ENCODE peak calls at places on chromosomes 16 and 17, in seven cellular contexts. N is brain microvascular endothelial cell; G is HFF-Myc; W is DND-41; O is effector memory CD4-positive, alpha-beta T cell; V is dorsolateral prefrontal cortex; H is HCT116. M is an unnamed sample.

GRCh38 chr17:73093286-73093685 is 798 bp upstream of the SLC39A11 start:
- DNase-seq in H (no peak), W (no peak), N (no peak), G (no peak), O (no peak), V (no peak), M (no peak)

GRCh38 chr17:63760771-63761539 is 12.4 kb downstream of the CCDC47 start:
- DNase-seq in O (no peak), G (no peak), H (no peak), W (no peak), V (no peak), N (no peak), M (no peak)

GRCh38 chr16:56225013-56225742 is 33.9 kb downstream of the GNAO1 start:
- DNase-seq in V (no peak), W (peak), H (no peak), N (no peak), O (no peak), G (no peak), M (no peak)

GRCh38 chr17:10713336-10713735 is 15.9 kb downstream of the ADPRM start:
- DNase-seq in V (no peak), O (no peak), N (no peak), G (no peak), W (no peak), H (no peak), M (no peak)

GRCh38 chr16:53518550-53519416 is 15.8 kb upstream of the AKTIP start:
- DNase-seq in O (peak), H (no peak), G (peak), W (peak), N (peak), V (no peak), M (peak)

GRCh38 chr16:20911361-20911760 is 10.8 kb downstream of the LYRM1 start:
- DNase-seq in G (no peak), N (peak), W (no peak), V (no peak), O (no peak), H (no peak), M (no peak)

GRCh38 chr17:37399404-37399803 is 7.2 kb downstream of the ACACA start:
- DNase-seq in V (no peak), H (no peak), N (no peak), G (no peak), O (no peak), W (no peak), M (no peak)

GRCh38 chr17:1188812-1189211 is 9.0 kb upstream of the ABR start:
- DNase-seq in V (peak), W (no peak), O (no peak), H (no peak), N (no peak), G (no peak), M (no peak)

GRCh38 chr16:17939723-17940122 is 396.8 kb downstream of the NPIPA8 start:
- DNase-seq in W (no peak), O (no peak), H (no peak), G (no peak), V (no peak), N (no peak), M (no peak)

GRCh38 chr17:38750312-38751121 is 2.0 kb upstream of the PSMB3 start:
- DNase-seq in W (no peak), N (no peak), G (no peak), H (no peak), V (no peak), O (no peak), M (no peak)

GRCh38 chr17:59845595-59846390 is 47.0 kb downstream of the TUBD1 start:
- DNase-seq in N (peak), G (no peak), O (no peak), W (no peak), H (peak), V (no peak), M (peak)

GRCh38 chr17:28592260-28592659 is 6.6 kb downstream of the SPAG5 start:
- DNase-seq in H (no peak), W (no peak), N (no peak), V (no peak), G (no peak), O (no peak), M (no peak)

GRCh38 chr16:50251375-50252081 is 14.8 kb upstream of the ADCY7 start:
- DNase-seq in N (peak), W (no peak), V (no peak), O (no peak), H (no peak), G (no peak), M (peak)

GRCh38 chr16:12341423-12341822 is 364.9 kb downstream of the SNX29 start:
- DNase-seq in G (peak), W (no peak), V (no peak), O (no peak), H (peak), N (peak), M (no peak)

GRCh38 chr17:60325730-60326524 is 66.0 kb downstream of the USP32 start:
- DNase-seq in W (no peak), V (no peak), N (no peak), G (no peak), H (no peak), O (no peak), M (no peak)

GRCh38 chr16:20865420-20866126 is 34.6 kb downstream of the DCUN1D3 start:
- DNase-seq in W (no peak), G (peak), N (no peak), H (peak), O (no peak), V (no peak), M (no peak)

GRCh38 chr17:417691-418420 is 65.2 kb upstream of the RPH3AL start:
- DNase-seq in V (no peak), G (no peak), H (no peak), N (no peak), O (no peak), W (no peak), M (no peak)

GRCh38 chr17:17412331-17412730 is 64.5 kb upstream of the MED9 start:
- DNase-seq in G (no peak), N (peak), O (no peak), H (no peak), V (no peak), W (no peak), M (peak)

GRCh38 chr17:47882247-47882646 is 13.8 kb upstream of the SP2 start:
- DNase-seq in V (no peak), N (no peak), W (no peak), G (no peak), O (no peak), H (no peak), M (no peak)

GRCh38 chr17:2883544-2884203 is 87.4 kb downstream of the RAP1GAP2 start:
- DNase-seq in H (no peak), W (no peak), N (peak), V (no peak), O (no peak), G (no peak), M (no peak)

GRCh38 chr16:48125888-48126287 is 29.9 kb downstream of the ABCC12 start:
- DNase-seq in W (no peak), O (no peak), N (no peak), H (no peak), V (no peak), G (no peak), M (no peak)

GRCh38 chr17:1710807-1711553 is 803 bp upstream of the TLCD2 start:
- DNase-seq in N (no peak), W (no peak), O (no peak), V (no peak), H (no peak), G (no peak), M (no peak)

GRCh38 chr17:42830971-42831370 is 2.2 kb upstream of the PSME3 start:
- DNase-seq in V (no peak), G (no peak), W (no peak), O (no peak), N (no peak), H (no peak), M (no peak)

GRCh38 chr17:69050999-69051775 is 9.5 kb downstream of the ABCA9 start:
- DNase-seq in O (no peak), N (no peak), G (no peak), V (no peak), H (no peak), W (no peak), M (no peak)

GRCh38 chr16:28321700-28322411 is 29.5 kb downstream of the SBK1 start:
- DNase-seq in O (no peak), N (peak), H (peak), V (no peak), G (no peak), W (peak), M (no peak)

GRCh38 chr17:22512997-22513538 is 820.7 kb downstream of the KCNJ18 start:
- DNase-seq in G (no peak), V (no peak), H (no peak), O (no peak), N (no peak), W (no peak), M (no peak)

GRCh38 chr16:18055411-18055916 is 281.1 kb downstream of the NPIPA8 start:
- DNase-seq in O (no peak), G (no peak), W (no peak), H (no peak), N (no peak), V (no peak), M (no peak)

GRCh38 chr17:70048020-70048419 is 27.0 kb upstream of the KCNJ16 start:
- DNase-seq in N (no peak), G (no peak), W (no peak), H (no peak), V (no peak), O (no peak), M (no peak)

GRCh38 chr17:67615736-67616135 is 102.0 kb upstream of the NOL11 start:
- DNase-seq in V (no peak), O (no peak), G (no peak), W (no peak), H (no peak), N (no peak), M (no peak)

GRCh38 chr16:56332464-56333079 is 92.8 kb downstream of the AMFR start:
- DNase-seq in H (peak), O (no peak), N (peak), G (peak), V (no peak), W (no peak), M (peak)

GRCh38 chr16:89187337-89188063 is 12.8 kb downstream of the SLC22A31 start:
- DNase-seq in N (no peak), O (no peak), V (no peak), G (no peak), W (peak), H (no peak), M (no peak)

DNA sequence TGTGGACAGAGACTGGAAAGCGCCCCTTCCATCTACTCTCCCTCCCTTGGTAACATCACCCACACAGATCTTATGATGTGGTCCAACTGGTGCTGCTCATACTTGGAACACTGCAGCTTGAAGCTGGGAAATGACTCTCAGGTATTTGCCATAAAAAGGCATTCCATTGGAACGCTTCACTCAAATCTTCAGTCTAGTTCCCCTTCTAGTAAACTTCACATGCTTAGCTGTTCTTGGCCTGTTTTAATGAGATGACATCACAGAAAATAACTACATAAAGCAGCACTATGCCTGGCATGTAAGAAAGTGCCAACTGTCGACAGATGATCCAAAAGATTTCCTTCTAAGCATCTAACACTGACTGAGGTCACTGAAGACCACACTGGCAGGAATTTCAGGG is 9.3 kb downstream of the ZNF263 start:
- DNase-seq in G (no peak), V (no peak), W (no peak), O (no peak), N (no peak), H (no peak), M (no peak)
- H3K4me3 ChIP-seq in G (no peak), V (no peak), W (no peak), O (no peak), N (no peak), H (no peak), M (no peak)

GRCh38 chr17:41666336-41666680 is 22.4 kb upstream of the EIF1 start:
- DNase-seq in O (peak), V (no peak), N (peak), G (no peak), H (no peak), W (peak), M (no peak)
- H3K4me3 ChIP-seq in O (peak), V (peak), N (peak), G (peak), H (peak), W (peak), M (peak)

DNA sequence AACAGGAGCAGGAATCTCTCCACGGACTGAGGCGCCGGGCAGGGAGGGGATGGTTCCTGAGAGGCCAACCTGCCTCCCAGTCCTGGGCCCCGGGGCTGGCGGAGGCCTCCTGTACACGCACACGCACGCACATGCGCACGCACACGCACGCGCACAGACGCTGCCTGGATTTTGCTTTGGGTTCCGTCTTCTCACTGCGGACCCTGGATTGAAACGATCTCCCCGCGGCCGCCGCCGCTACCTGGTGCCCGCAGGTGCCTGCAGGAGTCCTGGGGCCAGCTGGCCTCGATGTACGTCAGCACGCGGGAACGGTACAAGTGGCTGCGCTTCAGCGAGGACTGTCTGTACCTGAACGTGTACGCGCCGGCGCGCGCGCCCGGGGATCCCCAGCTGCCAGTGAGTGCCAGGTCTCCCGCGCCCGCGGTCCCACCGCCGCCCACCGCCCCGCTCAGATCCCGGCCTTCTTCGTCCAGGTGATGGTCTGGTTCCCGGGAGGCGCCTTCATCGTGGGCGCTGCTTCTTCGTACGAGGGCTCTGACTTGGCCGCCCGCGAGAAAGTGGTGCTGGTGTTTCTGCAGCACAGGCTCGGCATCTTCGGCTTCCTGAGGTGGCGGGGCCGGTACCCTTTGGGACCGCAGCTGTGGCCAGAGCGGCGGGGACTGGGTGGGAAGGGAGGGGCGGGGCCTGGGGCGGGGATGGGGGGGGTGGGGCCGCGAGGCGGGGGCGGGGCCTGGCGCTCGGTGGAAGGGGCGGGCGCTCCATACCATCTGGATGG is 12.2 kb downstream of the CES4A start:
- DNase-seq in V (peak), W (peak), H (no peak), O (peak), G (no peak), N (no peak), M (no peak)
- H3K4me3 ChIP-seq in V (peak), W (no peak), H (no peak), O (peak), G (peak), N (peak), M (peak)

GRCh38 chr17:82342361-82343079 is 9.0 kb upstream of the SECTM1 start:
- DNase-seq in G (no peak), V (no peak), N (no peak), H (no peak), O (no peak), W (no peak), M (no peak)

GRCh38 chr17:82338858-82339633 is 5.5 kb upstream of the SECTM1 start:
- DNase-seq in N (peak), O (no peak), V (no peak), G (peak), H (peak), W (no peak), M (peak)

GRCh38 chr17:82343560-82343959 is 10.0 kb upstream of the SECTM1 start:
- DNase-seq in O (no peak), N (no peak), G (no peak), V (no peak), H (no peak), W (no peak), M (no peak)

GRCh38 chr17:82344175-82344907 is 10.8 kb upstream of the SECTM1 start:
- DNase-seq in N (no peak), W (no peak), H (no peak), G (no peak), V (no peak), O (no peak), M (no peak)

GRCh38 chr17:82339634-82340580 is 6.3 kb upstream of the SECTM1 start:
- DNase-seq in W (no peak), V (no peak), N (no peak), G (no peak), O (no peak), H (no peak), M (no peak)
- H3K4me3 ChIP-seq in W (no peak), V (peak), N (peak), G (peak), O (no peak), H (peak), M (peak)

DNA sequence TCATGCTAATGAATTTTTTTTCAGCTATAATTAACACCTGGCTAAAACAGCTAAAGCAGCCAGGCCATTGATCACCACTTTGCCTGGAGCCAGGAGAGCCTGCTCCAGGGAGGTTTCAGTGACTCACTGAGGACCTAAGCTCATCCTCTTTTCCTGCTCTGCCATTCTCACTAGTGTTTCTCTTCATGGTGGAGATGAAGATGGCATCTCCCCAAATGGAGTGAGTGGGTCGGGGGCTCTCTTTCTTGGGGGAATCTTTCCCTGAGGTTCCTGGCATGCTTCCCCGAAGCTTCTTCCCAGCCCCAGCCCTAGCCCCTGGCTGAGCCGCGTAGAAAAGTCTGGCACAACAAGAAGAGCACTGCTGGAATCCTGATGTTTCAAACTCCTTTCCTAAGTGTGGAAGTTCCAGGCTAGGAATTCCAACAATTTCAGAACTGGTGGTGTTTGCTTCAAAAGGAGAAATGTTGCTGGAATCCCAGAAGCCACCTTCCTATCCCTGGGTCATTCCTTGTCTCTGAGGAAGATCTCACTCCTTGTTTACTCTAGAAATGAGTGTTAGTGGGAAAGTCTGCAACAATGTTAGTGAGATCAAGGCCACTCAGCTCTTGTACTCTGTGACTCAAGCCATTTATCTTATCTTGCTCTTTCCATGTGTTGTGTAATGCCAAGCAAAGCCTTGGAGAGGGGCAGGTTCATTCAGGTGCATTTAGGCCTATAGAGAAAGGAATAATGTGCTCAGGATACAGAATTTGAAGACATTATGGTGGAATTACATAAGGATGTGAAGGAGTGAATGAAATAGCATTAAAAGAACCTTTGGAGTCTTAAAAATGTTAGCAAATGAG is 26.0 kb upstream of the B4GALNT2 start:
- DNase-seq in N (peak), G (no peak), V (no peak), H (no peak), O (no peak), W (no peak), M (no peak)
- H3K4me3 ChIP-seq in N (no peak), G (no peak), V (no peak), H (no peak), O (no peak), W (no peak), M (no peak)